ENCODE peak calls at places on chromosomes 2 and 18, in five cellular contexts. J, B, G, F and Y are unnamed samples.

GRCh38 chr18:8139127-8139591 is 470.1 kb upstream of the RAB12 start:
- DNase-seq in B (no peak), G (no peak), J (no peak), F (no peak), Y (no peak)

GRCh38 chr18:2444201-2444875 is 127.0 kb downstream of the METTL4 start:
- DNase-seq in G (no peak), B (no peak), J (no peak), F (no peak), Y (no peak)

GRCh38 chr2:113180131-113180946 is 6.6 kb downstream of the PSD4 start:
- DNase-seq in F (no peak), J (no peak), G (no peak), B (no peak), Y (no peak)

GRCh38 chr2:103003750-103004250 is 242.0 kb downstream of the TMEM182 start:
- DNase-seq in B (no peak), J (no peak), F (no peak), G (no peak), Y (no peak)

GRCh38 chr2:10048501-10049171 is 5.3 kb downstream of the KLF11 start:
- DNase-seq in F (no peak), J (peak), G (peak), B (peak), Y (no peak)

GRCh38 chr2:165687376-165687775 is 106.7 kb downstream of the GALNT3 start:
- DNase-seq in G (no peak), F (no peak), J (no peak), B (no peak), Y (no peak)

GRCh38 chr2:154532763-154533162 is 165.7 kb upstream of the KCNJ3 start:
- DNase-seq in B (no peak), F (no peak), J (no peak), G (no peak), Y (no peak)

GRCh38 chr2:132274000-132274399 is 112.2 kb upstream of the ANKRD30BL start:
- DNase-seq in F (no peak), G (no peak), B (no peak), J (no peak), Y (no peak)

GRCh38 chr2:10993001-10993481 is 81.3 kb downstream of the KCNF1 start:
- DNase-seq in J (peak), G (peak), F (no peak), B (no peak), Y (no peak)

GRCh38 chr18:76679877-76680276 is 142.5 kb upstream of the ZNF236 start:
- DNase-seq in F (no peak), J (no peak), B (no peak), G (no peak), Y (no peak)

GRCh38 chr2:96089356-96090180 is 26.8 kb downstream of the ADRA2B start:
- DNase-seq in B (peak), F (no peak), G (no peak), J (no peak), Y (no peak)

GRCh38 chr2:219281588-219281987 is 2.4 kb downstream of the DNAJB2 start:
- DNase-seq in B (no peak), F (no peak), J (no peak), G (no peak), Y (no peak)

GRCh38 chr2:39378968-39379367 is 58.1 kb downstream of the MAP4K3 start:
- DNase-seq in F (no peak), B (no peak), G (no peak), J (no peak), Y (no peak)

GRCh38 chr2:76197842-76198448 is 487.2 kb upstream of the GCFC2 start:
- DNase-seq in B (no peak), J (peak), G (peak), F (no peak), Y (no peak)

GRCh38 chr2:111537078-111537620 is 346.8 kb downstream of the ANAPC1 start:
- DNase-seq in F (no peak), J (no peak), B (no peak), G (no peak), Y (no peak)

GRCh38 chr2:127081826-127082633 is 24.9 kb downstream of the BIN1 start:
- DNase-seq in F (peak), B (no peak), G (no peak), J (no peak), Y (peak)

GRCh38 chr2:232328516-232329460 is 49.8 kb upstream of the ALPP start:
- DNase-seq in F (no peak), B (peak), G (no peak), J (no peak), Y (no peak)

GRCh38 chr2:127165539-127165935 is 54.6 kb downstream of the CYP27C1 start:
- DNase-seq in F (no peak), G (no peak), B (no peak), J (no peak), Y (no peak)

GRCh38 chr18:33577688-33578370 is at the start of gene ASXL3:
- DNase-seq in F (no peak), J (no peak), G (no peak), B (peak), Y (no peak)

GRCh38 chr2:120250640-120251039 is 2.0 kb upstream of the RALB start:
- DNase-seq in B (no peak), G (no peak), J (no peak), F (no peak), Y (no peak)

GRCh38 chr2:48131503-48132293 is 225.4 kb upstream of the FBXO11 start:
- DNase-seq in G (peak), F (no peak), B (no peak), J (no peak), Y (no peak)

GRCh38 chr2:152549428-152549827 is 167.8 kb downstream of the PRPF40A start:
- DNase-seq in G (peak), J (no peak), F (no peak), B (no peak), Y (no peak)

GRCh38 chr2:111883661-111884591 is at the start of gene ANAPC1:
- DNase-seq in F (peak), G (peak), J (peak), B (peak), Y (peak)

GRCh38 chr18:80229342-80229741 is 18.0 kb downstream of the PARD6G start:
- DNase-seq in G (no peak), F (no peak), B (no peak), J (no peak), Y (no peak)

GRCh38 chr2:30106543-30106942 is 40.3 kb upstream of the YPEL5 start:
- DNase-seq in B (no peak), F (no peak), G (peak), J (peak), Y (no peak)

GRCh38 chr2:218958276-218958675 is 1.2 kb upstream of the CDK5R2 start:
- DNase-seq in B (no peak), F (no peak), G (no peak), J (no peak), Y (no peak)

GRCh38 chr18:22543764-22544163 is 126.0 kb upstream of the CTAGE1 start:
- DNase-seq in F (no peak), G (no peak), B (no peak), J (no peak), Y (no peak)

GRCh38 chr2:35873921-35874320 is 481.7 kb upstream of the CRIM1 start:
- DNase-seq in F (no peak), J (peak), G (peak), B (no peak), Y (no peak)

GRCh38 chr2:229725716-229726346 is 11.5 kb upstream of the DNER start:
- DNase-seq in G (peak), J (peak), F (no peak), B (no peak), Y (no peak)

GRCh38 chr2:241009601-241010530 is 11.4 kb downstream of the SNED1 start:
- DNase-seq in F (peak), B (peak), J (peak), G (peak), Y (no peak)

GRCh38 chr2:199261936-199262335 is 195.8 kb downstream of the SATB2 start:
- DNase-seq in G (no peak), F (no peak), J (no peak), B (no peak), Y (no peak)

GRCh38 chr18:24108621-24109020 is 30.2 kb upstream of the CABYR start:
- DNase-seq in G (no peak), J (no peak), B (no peak), F (no peak), Y (no peak)